ENCODE peak calls at places on chromosomes 16 and 17, in four cellular contexts. One of them, this sample, is unnamed. For H3K9me3, the result is how much of the 10 kb centered on the place peaks cover.

GRCh38 chr16:20765732-20766131 is 1.9 kb downstream of the ACSM3 start:
- DNase-seq in right lobe of liver: no peak
- DNase-seq in cardiac muscle cell: no peak
- DNase-seq in lower lobe of right lung: no peak
- DNase-seq in this sample: no peak

GRCh38 chr17:74545456-74546230 is at the start of gene CD300C:
- DNase-seq in cardiac muscle cell: peak
- DNase-seq in right lobe of liver: no peak
- DNase-seq in lower lobe of right lung: peak
- DNase-seq in this sample: peak

GRCh38 chr17:30225919-30226553 is 9.5 kb downstream of the SLC6A4 start:
- DNase-seq in right lobe of liver: no peak
- DNase-seq in cardiac muscle cell: no peak
- DNase-seq in lower lobe of right lung: no peak
- DNase-seq in this sample: no peak

GRCh38 chr17:32297860-32298259 is 32.2 kb downstream of the RHBDL3 start:
- DNase-seq in cardiac muscle cell: no peak
- DNase-seq in right lobe of liver: no peak
- DNase-seq in lower lobe of right lung: no peak
- DNase-seq in this sample: no peak

GRCh38 chr17:74768069-74768762 is 7.9 kb downstream of the NAT9 start:
- DNase-seq in right lobe of liver: peak
- DNase-seq in cardiac muscle cell: no peak
- DNase-seq in lower lobe of right lung: no peak
- DNase-seq in this sample: peak

GRCh38 chr16:57092786-57093301 is 461 bp downstream of the CPNE2 start:
- DNase-seq in right lobe of liver: peak
- DNase-seq in cardiac muscle cell: peak
- DNase-seq in lower lobe of right lung: peak
- DNase-seq in this sample: peak

GRCh38 chr17:76246080-76247066 is 6.1 kb upstream of the RNF157 start:
- DNase-seq in lower lobe of right lung: no peak
- DNase-seq in cardiac muscle cell: peak
- DNase-seq in right lobe of liver: no peak
- DNase-seq in this sample: peak

GRCh38 chr16:55482056-55482455 is 3.1 kb downstream of the MMP2 start:
- DNase-seq in right lobe of liver: no peak
- DNase-seq in cardiac muscle cell: no peak
- DNase-seq in lower lobe of right lung: no peak
- DNase-seq in this sample: no peak

GRCh38 chr17:68599873-68600122 is 1.4 kb downstream of the FAM20A start:
- DNase-seq in right lobe of liver: no peak
- DNase-seq in lower lobe of right lung: no peak
- DNase-seq in cardiac muscle cell: no peak
- DNase-seq in this sample: no peak

GRCh38 chr17:2029911-2030778 is at the start of gene DPH1:
- DNase-seq in lower lobe of right lung: peak
- DNase-seq in right lobe of liver: peak
- DNase-seq in cardiac muscle cell: peak
- DNase-seq in this sample: peak

GRCh38 chr17:59470624-59471297 is 94.6 kb upstream of the DHX40 start:
- DNase-seq in cardiac muscle cell: no peak
- DNase-seq in lower lobe of right lung: no peak
- DNase-seq in right lobe of liver: no peak
- DNase-seq in this sample: no peak

GRCh38 chr16:78895661-78896060 is 704.9 kb downstream of the MAF start:
- DNase-seq in cardiac muscle cell: no peak
- DNase-seq in lower lobe of right lung: no peak
- DNase-seq in right lobe of liver: no peak
- DNase-seq in this sample: peak

GRCh38 chr17:29568331-29569244 is at the start of gene TP53I13:
- DNase-seq in right lobe of liver: peak
- DNase-seq in cardiac muscle cell: peak
- DNase-seq in lower lobe of right lung: peak
- DNase-seq in this sample: peak

GRCh38 chr17:57515662-57516211 is 229.4 kb downstream of the CCDC182 start:
- DNase-seq in cardiac muscle cell: no peak
- DNase-seq in right lobe of liver: no peak
- DNase-seq in lower lobe of right lung: no peak
- DNase-seq in this sample: no peak

GRCh38 chr17:40091691-40092397 is 8.5 kb downstream of the NR1D1 start:
- DNase-seq in lower lobe of right lung: peak
- DNase-seq in cardiac muscle cell: no peak
- DNase-seq in right lobe of liver: no peak
- DNase-seq in this sample: peak

GRCh38 chr17:29624586-29624985 is 1.9 kb upstream of the CORO6 start:
- DNase-seq in cardiac muscle cell: no peak
- DNase-seq in lower lobe of right lung: no peak
- DNase-seq in right lobe of liver: no peak
- DNase-seq in this sample: no peak

GRCh38 chr17:74325743-74326379 is at the start of gene KIF19:
- DNase-seq in lower lobe of right lung: peak
- DNase-seq in right lobe of liver: peak
- DNase-seq in cardiac muscle cell: peak
- DNase-seq in this sample: peak

GRCh38 chr17:918102-918740 is 61.4 kb downstream of the NXN start:
- DNase-seq in right lobe of liver: no peak
- DNase-seq in lower lobe of right lung: peak
- DNase-seq in cardiac muscle cell: no peak
- DNase-seq in this sample: no peak

GRCh38 chr17:2181206-2181983 is 122.2 kb downstream of the SMG6 start:
- DNase-seq in right lobe of liver: peak
- DNase-seq in lower lobe of right lung: no peak
- DNase-seq in cardiac muscle cell: peak
- DNase-seq in this sample: no peak

GRCh38 chr17:73291260-73291801 is 20.5 kb downstream of the CDC42EP4 start:
- DNase-seq in right lobe of liver: peak
- DNase-seq in lower lobe of right lung: peak
- DNase-seq in cardiac muscle cell: no peak
- DNase-seq in this sample: peak

GRCh38 chr17:41680426-41681040 is 8.2 kb upstream of the EIF1 start:
- DNase-seq in cardiac muscle cell: no peak
- DNase-seq in lower lobe of right lung: no peak
- DNase-seq in right lobe of liver: no peak
- DNase-seq in this sample: peak

GRCh38 chr16:55055262-55055661 is 124.6 kb downstream of the IRX5 start:
- DNase-seq in cardiac muscle cell: no peak
- DNase-seq in lower lobe of right lung: no peak
- DNase-seq in right lobe of liver: no peak
- DNase-seq in this sample: no peak

GRCh38 chr17:422196-422930 is 69.8 kb upstream of the RPH3AL start:
- DNase-seq in cardiac muscle cell: no peak
- DNase-seq in lower lobe of right lung: no peak
- DNase-seq in right lobe of liver: no peak
- DNase-seq in this sample: no peak

GRCh38 chr17:75228847-75229246 is 23.4 kb downstream of the NUP85 start:
- DNase-seq in cardiac muscle cell: no peak
- DNase-seq in right lobe of liver: no peak
- DNase-seq in lower lobe of right lung: peak
- DNase-seq in this sample: no peak

GRCh38 chr17:73907601-73907910 is 263.3 kb upstream of the SDK2 start:
- DNase-seq in lower lobe of right lung: no peak
- DNase-seq in cardiac muscle cell: no peak
- DNase-seq in right lobe of liver: no peak
- DNase-seq in this sample: no peak

GRCh38 chr16:85334718-85335583 is 222.7 kb upstream of the CIBAR2 start:
- DNase-seq in lower lobe of right lung: no peak
- DNase-seq in cardiac muscle cell: peak
- DNase-seq in right lobe of liver: peak
- DNase-seq in this sample: no peak

GRCh38 chr16:80580109-80580832 is 39.5 kb downstream of the DYNLRB2 start:
- DNase-seq in lower lobe of right lung: no peak
- DNase-seq in cardiac muscle cell: no peak
- DNase-seq in right lobe of liver: no peak
- DNase-seq in this sample: no peak

GRCh38 chr16:85602831-85603755 is 10.0 kb upstream of the GSE1 start:
- DNase-seq in right lobe of liver: no peak
- DNase-seq in lower lobe of right lung: no peak
- DNase-seq in cardiac muscle cell: no peak
- DNase-seq in this sample: peak

GRCh38 chr16:74837056-74837455 is 62.4 kb upstream of the FA2H start:
- DNase-seq in cardiac muscle cell: no peak
- DNase-seq in lower lobe of right lung: no peak
- DNase-seq in right lobe of liver: no peak
- DNase-seq in this sample: peak

GRCh38 chr16:47904691-47905090 is 251.1 kb downstream of the ABCC12 start:
- DNase-seq in right lobe of liver: no peak
- DNase-seq in cardiac muscle cell: no peak
- DNase-seq in lower lobe of right lung: no peak
- DNase-seq in this sample: no peak

DNA sequence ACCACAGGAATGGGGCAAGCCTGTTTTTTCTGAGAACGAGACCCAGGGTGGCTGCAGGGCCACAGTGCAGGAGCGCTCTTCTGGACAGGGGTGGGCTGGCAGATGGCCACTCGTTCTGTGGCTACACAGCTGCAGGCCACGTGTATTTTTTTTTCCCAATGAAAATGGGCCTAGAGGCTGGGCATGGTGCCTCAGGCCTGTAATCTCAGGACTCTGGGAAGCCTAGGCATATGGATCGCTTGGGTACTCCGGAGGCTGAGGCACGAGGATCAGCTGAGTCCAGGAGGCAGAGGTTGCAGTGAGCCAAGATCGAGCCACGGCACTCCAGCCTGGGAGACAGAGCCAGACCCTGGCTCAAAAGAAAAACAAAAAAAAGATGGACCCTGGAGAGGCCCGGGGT is 6.8 kb downstream of the UNKL start:
- DNase-seq in right lobe of liver: no peak
- DNase-seq in lower lobe of right lung: no peak
- DNase-seq in cardiac muscle cell: no peak
- DNase-seq in this sample: no peak
- H3K4me3 ChIP-seq in right lobe of liver: peak
- H3K4me3 ChIP-seq in lower lobe of right lung: peak
- H3K4me3 ChIP-seq in cardiac muscle cell: peak
- H3K4me3 ChIP-seq in this sample: no peak

GRCh38 chr16:50419116-50419515 is 50.3 kb upstream of the BRD7 start:
- DNase-seq in right lobe of liver: no peak
- DNase-seq in cardiac muscle cell: no peak
- DNase-seq in lower lobe of right lung: no peak
- DNase-seq in this sample: no peak
- H3K9me3 ChIP-seq in right lobe of liver: under half
- H3K9me3 ChIP-seq in cardiac muscle cell: under half
- H3K9me3 ChIP-seq in lower lobe of right lung: under half
- H3K9me3 ChIP-seq in this sample: under half

GRCh38 chr16:82668094-82668493 is 41.3 kb downstream of the CDH13 start:
- DNase-seq in lower lobe of right lung: no peak
- DNase-seq in cardiac muscle cell: no peak
- DNase-seq in right lobe of liver: no peak
- DNase-seq in this sample: no peak
- H3K4me3 ChIP-seq in lower lobe of right lung: no peak
- H3K4me3 ChIP-seq in cardiac muscle cell: no peak
- H3K4me3 ChIP-seq in right lobe of liver: no peak
- H3K4me3 ChIP-seq in this sample: no peak

GRCh38 chr17:15914400-15915165 is 30.3 kb upstream of the ADORA2B start:
- DNase-seq in cardiac muscle cell: no peak
- DNase-seq in lower lobe of right lung: no peak
- DNase-seq in right lobe of liver: no peak
- DNase-seq in this sample: no peak
- H3K9me3 ChIP-seq in cardiac muscle cell: under half
- H3K9me3 ChIP-seq in lower lobe of right lung: under half
- H3K9me3 ChIP-seq in right lobe of liver: under half
- H3K9me3 ChIP-seq in this sample: under half

GRCh38 chr16:1147027-1147426 is 5.9 kb upstream of the CACNA1H start:
- DNase-seq in right lobe of liver: no peak
- DNase-seq in cardiac muscle cell: no peak
- DNase-seq in lower lobe of right lung: no peak
- DNase-seq in this sample: no peak
- H3K4me3 ChIP-seq in right lobe of liver: no peak
- H3K4me3 ChIP-seq in cardiac muscle cell: no peak
- H3K4me3 ChIP-seq in lower lobe of right lung: no peak
- H3K4me3 ChIP-seq in this sample: no peak

DNA sequence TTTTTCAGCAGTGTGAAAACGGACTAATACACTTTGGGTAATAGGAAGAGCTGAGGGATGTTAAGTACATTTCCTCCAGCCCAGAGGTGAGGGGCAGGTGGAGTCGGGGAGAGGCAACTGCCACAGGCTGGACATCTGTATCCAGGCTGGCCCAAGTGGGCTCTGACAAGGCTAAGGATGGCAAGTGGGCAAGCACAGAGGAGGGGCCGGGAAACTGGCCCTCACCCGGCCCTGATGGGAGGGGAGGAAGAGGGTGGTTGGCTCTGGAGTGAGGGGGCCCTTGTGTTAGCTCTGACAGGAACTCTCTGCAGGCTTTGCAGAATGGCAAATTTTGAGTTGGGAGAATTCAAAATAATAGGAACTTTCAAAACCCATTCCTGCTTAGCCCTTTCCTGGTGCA is 251.0 kb upstream of the TNRC6C start:
- DNase-seq in lower lobe of right lung: no peak
- DNase-seq in right lobe of liver: no peak
- DNase-seq in cardiac muscle cell: no peak
- DNase-seq in this sample: no peak
- H3K9me3 ChIP-seq in lower lobe of right lung: under half
- H3K9me3 ChIP-seq in right lobe of liver: under half
- H3K9me3 ChIP-seq in cardiac muscle cell: under half
- H3K9me3 ChIP-seq in this sample: under half

DNA sequence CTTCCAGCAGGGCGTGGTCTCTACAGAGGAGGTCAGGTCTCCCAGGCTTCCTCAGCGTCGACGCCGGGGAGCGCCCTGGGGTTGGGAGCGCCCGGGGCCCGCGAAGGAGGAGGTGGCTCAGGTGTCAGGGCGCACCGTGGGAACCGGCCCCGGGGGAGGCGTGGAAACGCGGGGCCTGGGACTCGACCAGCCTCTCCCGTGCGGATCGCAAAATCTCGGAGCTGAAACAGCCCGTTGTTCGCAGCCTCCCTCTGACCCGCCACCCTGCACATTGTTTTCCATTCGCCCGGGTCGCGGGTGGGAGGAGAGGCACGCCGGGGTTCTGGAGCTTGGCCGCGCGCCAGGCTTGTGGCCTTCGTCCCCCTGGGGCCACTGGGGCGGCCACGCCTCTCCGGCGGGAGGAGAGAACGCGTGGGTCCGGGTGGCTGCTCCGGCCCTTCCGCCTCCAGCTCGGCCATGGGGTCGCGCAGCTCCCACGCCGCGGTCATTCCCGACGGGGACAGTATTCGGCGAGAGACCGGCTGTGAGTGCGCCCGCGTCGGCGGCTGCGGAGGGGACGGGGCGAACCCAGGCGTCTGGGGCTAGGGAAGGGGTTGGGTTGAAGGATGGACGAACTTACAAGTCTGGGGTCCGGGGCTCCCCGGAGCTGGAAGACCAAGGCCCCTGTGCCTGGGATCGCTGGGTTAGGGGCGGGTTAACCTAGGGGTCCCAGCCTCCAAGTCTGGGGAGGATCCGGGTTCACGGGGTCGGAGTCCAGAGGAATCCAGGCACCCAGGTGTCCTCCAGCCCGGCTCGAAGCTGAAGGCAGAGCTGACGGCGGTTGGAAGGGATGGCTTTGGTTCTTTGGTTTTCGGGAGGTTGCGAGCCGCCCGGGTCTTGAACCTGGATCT is at the start of gene CHP2:
- DNase-seq in lower lobe of right lung: peak
- DNase-seq in right lobe of liver: peak
- DNase-seq in cardiac muscle cell: peak
- DNase-seq in this sample: no peak
- H3K4me3 ChIP-seq in lower lobe of right lung: peak
- H3K4me3 ChIP-seq in right lobe of liver: peak
- H3K4me3 ChIP-seq in cardiac muscle cell: peak
- H3K4me3 ChIP-seq in this sample: peak